ENCODE peak calls at places on chromosomes 12 and 14, in six cellular contexts. W, X, A, I, L and B are unnamed samples.
A peak's percentile ranks its signal among the peaks of the same experiment; 100 is the strongest.

GRCh38 chr12:18140969-18141368 is 51.0 kb upstream of the RERGL start:
- DNase-seq in W (no peak), X (no peak), A (no peak), I (no peak), L (no peak), B (no peak)

GRCh38 chr12:30578426-30578825 is 117.2 kb downstream of the IPO8 start:
- DNase-seq in W (no peak), X (no peak), A (no peak), I (no peak), L (no peak), B (no peak)

GRCh38 chr12:16349132-16349463 is 1.7 kb downstream of the MGST1 start:
- DNase-seq in W (peak; percentile 76), X (peak; percentile 69), A (no peak), I (peak; percentile 20), L (peak; percentile 92), B (peak; percentile 21)

GRCh38 chr12:105253882-105254513 is 18.0 kb upstream of the APPL2 start:
- DNase-seq in W (no peak), X (no peak), A (no peak), I (no peak), L (peak; percentile 60), B (no peak)

GRCh38 chr14:54683882-54684794 is 117.2 kb downstream of the SAMD4A start:
- DNase-seq in W (no peak), X (peak; percentile 76), A (peak; percentile 85), I (no peak), L (no peak), B (no peak)

GRCh38 chr12:43241971-43242370 is 310.0 kb downstream of the ADAMTS20 start:
- DNase-seq in W (no peak), X (no peak), A (no peak), I (no peak), L (no peak), B (no peak)

GRCh38 chr12:124309231-124309630 is 14.3 kb downstream of the RFLNA start:
- DNase-seq in W (no peak), X (no peak), A (no peak), I (no peak), L (no peak), B (no peak)

GRCh38 chr12:118456741-118457140 is 80.4 kb downstream of the SUDS3 start:
- DNase-seq in W (no peak), X (no peak), A (no peak), I (no peak), L (no peak), B (no peak)

GRCh38 chr12:98699568-98699967 is 54.5 kb downstream of the APAF1 start:
- DNase-seq in W (no peak), X (no peak), A (no peak), I (no peak), L (no peak), B (no peak)

GRCh38 chr14:97120204-97121120 is 323.3 kb downstream of the VRK1 start:
- DNase-seq in W (no peak), X (no peak), A (no peak), I (no peak), L (no peak), B (no peak)

GRCh38 chr12:52023182-52023975 is 16.6 kb downstream of the TAMALIN start:
- DNase-seq in W (peak; percentile 91), X (peak; percentile 90), A (peak; percentile 94), I (peak; percentile 93), L (peak; percentile 95), B (peak; percentile 91)

GRCh38 chr12:62724947-62725447 is 210.0 kb downstream of the PPM1H start:
- DNase-seq in W (peak; percentile 58), X (peak; percentile 76), A (no peak), I (no peak), L (peak; percentile 97), B (no peak)

GRCh38 chr12:8609061-8609570 is 3.5 kb downstream of the AICDA start:
- DNase-seq in W (no peak), X (no peak), A (no peak), I (peak; percentile 22), L (peak; percentile 60), B (no peak)

GRCh38 chr12:75852143-75852542 is 179.4 kb downstream of the PHLDA1 start:
- DNase-seq in W (no peak), X (no peak), A (no peak), I (no peak), L (no peak), B (no peak)

GRCh38 chr14:102150636-102151195 is 11.0 kb downstream of the WDR20 start:
- DNase-seq in W (no peak), X (no peak), A (no peak), I (no peak), L (no peak), B (no peak)

GRCh38 chr12:96221391-96221790 is 27.2 kb downstream of the ELK3 start:
- DNase-seq in W (no peak), X (no peak), A (no peak), I (no peak), L (no peak), B (no peak)

GRCh38 chr14:103078420-103078749 is 5.6 kb upstream of the LBHD2 start:
- DNase-seq in W (peak; percentile 86), X (peak; percentile 76), A (peak; percentile 94), I (peak; percentile 90), L (peak; percentile 87), B (peak; percentile 76)

GRCh38 chr12:24246921-24247320 is 297.5 kb upstream of the SOX5 start:
- DNase-seq in W (no peak), X (no peak), A (no peak), I (no peak), L (no peak), B (no peak)

GRCh38 chr12:73067616-73068015 is 795.4 kb downstream of the TRHDE start:
- DNase-seq in W (no peak), X (no peak), A (no peak), I (no peak), L (no peak), B (no peak)

GRCh38 chr14:69346710-69347109 is 51.4 kb downstream of the ERH start:
- DNase-seq in W (peak; percentile 23), X (no peak), A (no peak), I (peak; percentile 19), L (peak; percentile 40), B (peak; percentile 71)

GRCh38 chr14:69349091-69349777 is 48.9 kb downstream of the ERH start:
- DNase-seq in W (no peak), X (no peak), A (no peak), I (no peak), L (no peak), B (no peak)

GRCh38 chr14:69342928-69343525 is 55.1 kb downstream of the ERH start:
- DNase-seq in W (peak; percentile 66), X (peak; percentile 42), A (no peak), I (no peak), L (no peak), B (no peak)

GRCh38 chr14:69344171-69344570 is 53.9 kb downstream of the ERH start:
- DNase-seq in W (no peak), X (no peak), A (no peak), I (no peak), L (no peak), B (no peak)

GRCh38 chr14:69345402-69345801 is 52.7 kb downstream of the ERH start:
- DNase-seq in W (no peak), X (no peak), A (no peak), I (no peak), L (no peak), B (peak; percentile 0)
- H3K9me3 ChIP-seq in W (no peaks in the 10 kb centered on the region), X (no peaks in the 10 kb centered on the region), A (no peaks in the 10 kb centered on the region), I (no peaks in the 10 kb centered on the region), L (no peaks in the 10 kb centered on the region), B (no peaks in the 10 kb centered on the region)

GRCh38 chr12:642633-643477 is 20.4 kb downstream of the NINJ2 start:
- DNase-seq in W (peak; percentile 78), X (peak; percentile 63), A (peak; percentile 85), I (peak; percentile 80), L (peak; percentile 83), B (peak; percentile 89)
- TF ChIP-seq POLR2A in W (peak; percentile 69), X (no peak), A (no peak), I (no peak), L (peak; percentile 24), B (no peak)

GRCh38 chr12:93991882-93992415 is 156.4 kb upstream of the PLXNC1 start:
- DNase-seq in W (no peak), X (no peak), A (no peak), I (no peak), L (no peak), B (no peak)

GRCh38 chr12:93996321-93996720 is 152.1 kb upstream of the PLXNC1 start:
- DNase-seq in W (no peak), X (no peak), A (no peak), I (no peak), L (no peak), B (no peak)

GRCh38 chr12:93989913-93990312 is 158.5 kb upstream of the PLXNC1 start:
- DNase-seq in W (no peak), X (no peak), A (no peak), I (no peak), L (no peak), B (no peak)

DNA sequence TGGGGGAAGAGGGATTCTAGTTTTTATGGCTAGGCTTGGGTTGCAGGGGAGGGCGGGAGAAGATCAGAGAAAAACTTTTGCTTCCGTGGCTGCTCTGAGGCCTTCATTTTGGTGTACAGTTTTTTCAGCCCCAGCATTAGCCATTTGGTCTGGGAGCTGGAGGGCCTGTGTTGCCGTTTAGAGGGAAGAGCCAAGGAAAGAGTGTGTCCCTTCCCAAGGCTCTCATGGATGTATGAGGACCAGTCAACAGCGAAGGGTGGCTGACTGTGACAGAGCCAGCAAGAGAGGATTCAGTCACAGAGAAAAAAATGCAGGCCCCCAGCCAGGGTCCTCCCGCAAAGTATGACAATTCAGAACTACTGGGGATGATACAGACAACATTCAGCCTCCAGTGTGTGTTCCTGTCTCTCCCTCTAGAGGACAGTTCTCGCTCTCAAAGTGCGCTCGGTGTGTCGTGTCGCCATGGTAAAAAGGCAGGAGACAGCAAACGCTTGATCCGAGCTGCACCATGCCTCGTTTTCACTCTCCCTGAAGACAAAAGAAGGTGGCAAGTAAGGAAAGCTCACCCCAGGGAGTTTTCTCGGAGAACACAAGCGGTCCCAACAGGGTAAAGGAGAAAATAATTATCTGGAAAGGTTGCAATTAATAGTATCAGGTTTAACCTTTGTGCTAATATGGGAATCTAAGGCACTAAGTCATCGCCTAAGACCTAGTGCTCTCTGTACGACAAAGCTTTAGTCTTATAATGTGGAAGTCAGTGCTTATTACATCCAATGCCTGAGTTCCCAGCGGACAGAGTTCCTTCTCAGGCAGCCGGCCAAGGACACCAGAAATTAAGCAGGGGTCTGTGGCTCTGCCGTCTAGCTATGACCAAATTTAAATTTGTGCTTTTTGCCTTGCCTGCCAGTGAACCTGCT is 157.3 kb upstream of the PLXNC1 start:
- DNase-seq in W (peak; percentile 15), X (no peak), A (no peak), I (peak; percentile 59), L (peak; percentile 48), B (peak; percentile 52)
- TF ChIP-seq CTCF in W (no peak), X (peak; percentile 14), A (no peak), I (peak; percentile 55), L (no peak), B (peak; percentile 49)

DNA sequence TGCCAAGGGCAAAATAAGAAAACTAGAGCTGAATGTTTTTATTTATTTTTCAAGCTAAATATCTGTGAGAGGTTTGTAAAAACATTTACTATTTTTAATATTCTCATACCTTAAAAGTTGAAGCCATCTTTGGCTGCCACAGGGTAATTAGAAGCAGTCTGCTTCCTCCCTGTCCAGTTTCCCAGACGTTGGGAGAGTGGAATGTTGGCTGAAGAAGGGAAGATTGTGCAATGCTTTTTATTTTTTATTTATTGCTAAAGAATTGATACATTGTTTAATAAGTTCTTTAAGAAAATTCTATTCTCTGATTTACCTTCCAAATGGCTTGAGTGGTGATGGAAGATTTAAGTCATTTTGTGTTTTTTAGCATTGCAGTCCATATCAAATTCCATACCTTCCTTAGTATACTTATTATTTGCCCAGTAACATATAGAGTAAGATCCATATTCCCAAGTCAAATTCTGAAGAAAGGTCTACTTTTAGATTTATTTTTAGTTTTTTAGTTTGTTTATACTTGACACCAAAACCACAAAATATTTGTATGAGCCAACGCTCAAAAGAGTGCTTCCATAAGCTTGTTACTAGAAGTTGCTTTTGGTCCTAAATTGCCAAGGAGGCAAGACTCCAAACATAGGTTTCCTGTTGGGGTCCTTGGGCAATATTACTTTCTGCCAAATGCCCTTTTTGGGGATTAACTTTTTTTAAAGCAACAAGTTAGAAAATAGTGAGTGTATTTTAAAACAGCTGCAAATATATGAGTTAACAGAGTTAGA is 124.0 kb upstream of the CPM start:
- DNase-seq in W (no peak), X (no peak), A (no peak), I (no peak), L (no peak), B (no peak)
- H3K9me3 ChIP-seq in W (no peaks in the 10 kb centered on the region), X (no peaks in the 10 kb centered on the region), A (no peaks in the 10 kb centered on the region), I (no peaks in the 10 kb centered on the region), L (peaks cover 2% of the 10 kb centered on the region), B (no peaks in the 10 kb centered on the region)